ENCODE peak calls at places on chromosomes 1 and 21, in four cellular contexts. L is testis, U is uterus, T is upper lobe of right lung. D is an unnamed sample.

GRCh38 chr1:43293171-43293570 is 7.6 kb upstream of the TIE1 start:
- DNase-seq in T (no peak), U (no peak), L (no peak), D (no peak)

GRCh38 chr1:31181515-31182343 is 58.0 kb downstream of the NKAIN1 start:
- DNase-seq in U (no peak), T (peak; percentile 73), L (peak; percentile 59), D (peak; percentile 85)

GRCh38 chr1:230752407-230752806 is 5.2 kb downstream of the CAPN9 start:
- DNase-seq in T (peak; percentile 87), U (no peak), L (no peak), D (no peak)

GRCh38 chr1:115782571-115783281 is 14.2 kb upstream of the CASQ2 start:
- DNase-seq in T (no peak), U (no peak), L (no peak), D (no peak)

GRCh38 chr21:37815893-37816292 is 100.4 kb downstream of the KCNJ6 start:
- DNase-seq in T (no peak), U (no peak), L (no peak), D (no peak)

GRCh38 chr1:112514901-112515300 is 6.1 kb downstream of the WNT2B start:
- DNase-seq in U (no peak), T (no peak), L (no peak), D (no peak)

GRCh38 chr21:28639742-28640141 is 352.9 kb downstream of the LTN1 start:
- DNase-seq in U (no peak), L (no peak), T (no peak), D (no peak)

GRCh38 chr1:88683516-88683847 is 591 bp upstream of the PKN2 start:
- DNase-seq in L (peak; percentile 64), U (peak; percentile 36), T (peak; percentile 78), D (peak; percentile 41)

GRCh38 chr1:76682152-76682551 is 185.1 kb upstream of the ST6GALNAC5 start:
- DNase-seq in U (no peak), L (no peak), T (no peak), D (no peak)

GRCh38 chr1:62131093-62131725 is 63.4 kb upstream of the L1TD1 start:
- DNase-seq in U (no peak), T (no peak), L (peak; percentile 66), D (no peak)

GRCh38 chr1:41890841-41891311 is 27.8 kb downstream of the HIVEP3 start:
- DNase-seq in U (no peak), L (no peak), T (no peak), D (peak; percentile 71)

GRCh38 chr1:53413175-53414001 is 45.8 kb upstream of the DMRTB1 start:
- DNase-seq in T (no peak), U (no peak), L (no peak), D (no peak)

GRCh38 chr1:7551442-7551841 is 219.7 kb upstream of the VAMP3 start:
- DNase-seq in U (no peak), T (peak; percentile 44), L (no peak), D (no peak)

GRCh38 chr1:155760751-155761475 is 72.0 kb downstream of the DAP3 start:
- DNase-seq in L (no peak), T (no peak), U (no peak), D (no peak)

GRCh38 chr1:66929289-66929688 is 4.5 kb downstream of the MIER1 start:
- DNase-seq in L (no peak), T (no peak), U (no peak), D (no peak)

GRCh38 chr1:162691999-162692575 is 59.8 kb downstream of the DDR2 start:
- DNase-seq in L (no peak), T (no peak), U (no peak), D (no peak)

GRCh38 chr1:162690672-162691434 is 58.6 kb downstream of the DDR2 start:
- DNase-seq in U (peak; percentile 77), L (no peak), T (no peak), D (peak; percentile 82)

GRCh38 chr1:162688931-162689330 is 56.7 kb downstream of the DDR2 start:
- DNase-seq in T (no peak), U (no peak), L (no peak), D (no peak)

GRCh38 chr1:162688521-162688920 is 56.3 kb downstream of the DDR2 start:
- DNase-seq in T (no peak), L (no peak), U (peak; percentile 45), D (no peak)

GRCh38 chr1:162689745-162690671 is 57.7 kb downstream of the DDR2 start:
- DNase-seq in L (no peak), U (no peak), T (no peak), D (peak; percentile 42)
- H3K4me3 ChIP-seq in L (no peak overlapping the region), U (no peak overlapping the region), T (no peak overlapping the region), D (no peak overlapping the region)

GRCh38 chr1:162361349-162361748 is 15.3 kb downstream of the SPATA46 start:
- DNase-seq in L (no peak), T (no peak), U (no peak), D (no peak)
- H3K27ac ChIP-seq in L (no peak overlapping the region), T (no peak overlapping the region), U (no peak overlapping the region), D (no peak overlapping the region)

GRCh38 chr1:204150702-204151561 is 912 bp downstream of the ETNK2 start:
- DNase-seq in T (no peak), L (peak; percentile 75), U (peak; percentile 56), D (peak; percentile 77)
- H3K27me3 ChIP-seq in T (no peaks in the 10 kb centered on the region), L (no peaks in the 10 kb centered on the region), U (no peaks in the 10 kb centered on the region), D (no peaks in the 10 kb centered on the region)

GRCh38 chr1:38336961-38337360 is 290.4 kb upstream of the POU3F1 start:
- DNase-seq in U (no peak), L (no peak), T (no peak), D (no peak)
- H3K4me3 ChIP-seq in U (no peak overlapping the region), L (no peak overlapping the region), T (no peak overlapping the region), D (no peak overlapping the region)

DNA sequence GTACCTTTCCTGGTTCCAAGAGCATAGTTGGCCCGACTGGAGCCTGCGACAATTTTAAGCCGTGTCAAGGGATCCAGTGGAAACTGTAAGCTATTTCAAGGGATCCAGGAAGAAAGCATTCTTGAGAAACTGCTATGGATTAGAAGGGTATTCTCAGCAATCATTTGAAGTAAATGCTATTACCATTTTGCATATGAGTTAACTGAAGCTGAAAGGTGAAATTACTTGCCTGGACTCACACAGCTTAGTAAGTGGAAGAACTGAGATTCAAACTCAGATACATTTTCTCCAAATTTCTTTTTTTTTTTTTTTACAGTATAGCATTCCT is 589 bp downstream of the ZNF684 start:
- DNase-seq in U (no peak), T (no peak), L (no peak), D (no peak)
- H3K27ac ChIP-seq in U (peak overlapping the region; percentile 76), T (peak overlapping the region; percentile 92), L (peak overlapping the region; percentile 83), D (peak overlapping the region; percentile 90)

GRCh38 chr1:2941040-2941439 is 80.2 kb upstream of the ACTRT2 start:
- DNase-seq in T (no peak), U (no peak), L (no peak), D (no peak)
- H3K27me3 ChIP-seq in T (peaks cover 4% of the 10 kb centered on the region), U (no peaks in the 10 kb centered on the region), L (no peaks in the 10 kb centered on the region), D (no peaks in the 10 kb centered on the region)